ENCODE peak calls at places on chromosomes 13 and 19, in nine cellular contexts. One of them, this sample, is unnamed.

GRCh38 chr19:8209111-8209964 is at the start of gene CERS4:
- DNase-seq in AG09309: no peak
- DNase-seq in iPS DF 6.9: no peak
- DNase-seq in AG10803: no peak
- DNase-seq in spleen: peak; percentile 94
- DNase-seq in psoas muscle: peak; percentile 81
- DNase-seq in stomach: peak; percentile 81
- DNase-seq in GM23248: peak; percentile 32
- DNase-seq in WERI-Rb-1: peak; percentile 91
- DNase-seq in this sample: no peak

GRCh38 chr19:54179921-54180452 is 7.0 kb upstream of the TMC4 start:
- DNase-seq in AG09309: no peak
- DNase-seq in iPS DF 6.9: no peak
- DNase-seq in AG10803: no peak
- DNase-seq in spleen: peak; percentile 70
- DNase-seq in psoas muscle: no peak
- DNase-seq in stomach: peak; percentile 72
- DNase-seq in GM23248: peak; percentile 39
- DNase-seq in WERI-Rb-1: no peak
- DNase-seq in this sample: peak; percentile 79

GRCh38 chr13:97141564-97142005 is 80.5 kb upstream of the MBNL2 start:
- DNase-seq in AG09309: peak; percentile 38
- DNase-seq in iPS DF 6.9: peak; percentile 20
- DNase-seq in AG10803: peak; percentile 73
- DNase-seq in spleen: no peak
- DNase-seq in psoas muscle: no peak
- DNase-seq in stomach: peak; percentile 56
- DNase-seq in GM23248: peak; percentile 93
- DNase-seq in WERI-Rb-1: peak; percentile 27
- DNase-seq in this sample: peak; percentile 63

GRCh38 chr19:11942843-11943108 is 17.9 kb downstream of the ZNF700 start:
- DNase-seq in AG09309: no peak
- DNase-seq in iPS DF 6.9: no peak
- DNase-seq in AG10803: no peak
- DNase-seq in spleen: no peak
- DNase-seq in psoas muscle: no peak
- DNase-seq in stomach: no peak
- DNase-seq in GM23248: no peak
- DNase-seq in WERI-Rb-1: no peak
- DNase-seq in this sample: no peak

GRCh38 chr19:4246767-4247593 is at the start of gene YJU2:
- DNase-seq in AG09309: peak; percentile 99
- DNase-seq in iPS DF 6.9: peak; percentile 94
- DNase-seq in AG10803: peak; percentile 99
- DNase-seq in spleen: peak; percentile 98
- DNase-seq in psoas muscle: peak; percentile 99
- DNase-seq in stomach: peak; percentile 99
- DNase-seq in GM23248: peak; percentile 100
- DNase-seq in WERI-Rb-1: peak; percentile 99
- DNase-seq in this sample: peak; percentile 99

GRCh38 chr13:104006625-104007061 is 940.4 kb upstream of the SLC10A2 start:
- DNase-seq in AG09309: no peak
- DNase-seq in iPS DF 6.9: no peak
- DNase-seq in AG10803: no peak
- DNase-seq in spleen: no peak
- DNase-seq in psoas muscle: no peak
- DNase-seq in stomach: no peak
- DNase-seq in GM23248: no peak
- DNase-seq in WERI-Rb-1: peak; percentile 74
- DNase-seq in this sample: peak; percentile 49

GRCh38 chr13:99404005-99404755 is 97.0 kb upstream of the GPR183 start:
- DNase-seq in AG09309: no peak
- DNase-seq in iPS DF 6.9: no peak
- DNase-seq in AG10803: no peak
- DNase-seq in spleen: peak; percentile 11
- DNase-seq in psoas muscle: no peak
- DNase-seq in stomach: no peak
- DNase-seq in GM23248: no peak
- DNase-seq in WERI-Rb-1: no peak
- DNase-seq in this sample: no peak

GRCh38 chr19:42596391-42597071 is 1.8 kb upstream of the CEACAM8 start:
- DNase-seq in AG09309: no peak
- DNase-seq in iPS DF 6.9: peak; percentile 16
- DNase-seq in AG10803: no peak
- DNase-seq in spleen: peak; percentile 87
- DNase-seq in psoas muscle: no peak
- DNase-seq in stomach: peak; percentile 41
- DNase-seq in GM23248: peak; percentile 36
- DNase-seq in WERI-Rb-1: peak; percentile 53
- DNase-seq in this sample: no peak

GRCh38 chr19:32123355-32123940 is 222.0 kb upstream of the ZNF507 start:
- DNase-seq in AG09309: no peak
- DNase-seq in iPS DF 6.9: no peak
- DNase-seq in AG10803: no peak
- DNase-seq in spleen: no peak
- DNase-seq in psoas muscle: no peak
- DNase-seq in stomach: no peak
- DNase-seq in GM23248: no peak
- DNase-seq in WERI-Rb-1: no peak
- DNase-seq in this sample: no peak

GRCh38 chr13:30884543-30884942 is 21.5 kb upstream of the MEDAG start:
- DNase-seq in AG09309: no peak
- DNase-seq in iPS DF 6.9: no peak
- DNase-seq in AG10803: no peak
- DNase-seq in spleen: no peak
- DNase-seq in psoas muscle: no peak
- DNase-seq in stomach: no peak
- DNase-seq in GM23248: no peak
- DNase-seq in WERI-Rb-1: no peak
- DNase-seq in this sample: no peak

GRCh38 chr19:54271106-54271505 is 9.8 kb downstream of the LILRB2 start:
- DNase-seq in AG09309: no peak
- DNase-seq in iPS DF 6.9: no peak
- DNase-seq in AG10803: no peak
- DNase-seq in spleen: peak; percentile 79
- DNase-seq in psoas muscle: no peak
- DNase-seq in stomach: no peak
- DNase-seq in GM23248: no peak
- DNase-seq in WERI-Rb-1: no peak
- DNase-seq in this sample: no peak

GRCh38 chr13:93771229-93771628 is 544.6 kb downstream of the GPC6 start:
- DNase-seq in AG09309: no peak
- DNase-seq in iPS DF 6.9: no peak
- DNase-seq in AG10803: no peak
- DNase-seq in spleen: no peak
- DNase-seq in psoas muscle: no peak
- DNase-seq in stomach: no peak
- DNase-seq in GM23248: no peak
- DNase-seq in WERI-Rb-1: no peak
- DNase-seq in this sample: peak; percentile 46

GRCh38 chr13:100721885-100722512 is 47.4 kb upstream of the TMTC4 start:
- DNase-seq in AG09309: peak; percentile 4
- DNase-seq in iPS DF 6.9: peak; percentile 39
- DNase-seq in AG10803: peak; percentile 44
- DNase-seq in spleen: no peak
- DNase-seq in psoas muscle: no peak
- DNase-seq in stomach: peak; percentile 77
- DNase-seq in GM23248: peak; percentile 58
- DNase-seq in WERI-Rb-1: peak; percentile 76
- DNase-seq in this sample: peak; percentile 32

GRCh38 chr13:20231839-20232555 is at the start of gene GJB6:
- DNase-seq in AG09309: no peak
- DNase-seq in iPS DF 6.9: no peak
- DNase-seq in AG10803: no peak
- DNase-seq in spleen: no peak
- DNase-seq in psoas muscle: no peak
- DNase-seq in stomach: peak; percentile 31
- DNase-seq in GM23248: peak; percentile 16
- DNase-seq in WERI-Rb-1: no peak
- DNase-seq in this sample: no peak
- H3K4me3 ChIP-seq in AG09309: no peak within 1 kb of the TSS
- H3K4me3 ChIP-seq in iPS DF 6.9: peak within 1 kb of the TSS; percentile 26
- H3K4me3 ChIP-seq in AG10803: no peak within 1 kb of the TSS
- H3K4me3 ChIP-seq in spleen: no peak within 1 kb of the TSS
- H3K4me3 ChIP-seq in psoas muscle: peak within 1 kb of the TSS; percentile 53
- H3K4me3 ChIP-seq in stomach: peak within 1 kb of the TSS; percentile 33
- H3K4me3 ChIP-seq in GM23248: no peak within 1 kb of the TSS
- H3K4me3 ChIP-seq in WERI-Rb-1: no peak within 1 kb of the TSS
- H3K4me3 ChIP-seq in this sample: peak within 1 kb of the TSS; percentile 20

GRCh38 chr19:51508059-51508733 is 6.6 kb upstream of the SIGLEC12 start:
- DNase-seq in AG09309: no peak
- DNase-seq in iPS DF 6.9: no peak
- DNase-seq in AG10803: no peak
- DNase-seq in spleen: no peak
- DNase-seq in psoas muscle: no peak
- DNase-seq in stomach: no peak
- DNase-seq in GM23248: no peak
- DNase-seq in WERI-Rb-1: no peak
- DNase-seq in this sample: no peak
- H3K4me3 ChIP-seq in AG09309: no peak overlapping the region
- H3K4me3 ChIP-seq in iPS DF 6.9: no peak overlapping the region
- H3K4me3 ChIP-seq in AG10803: no peak overlapping the region
- H3K4me3 ChIP-seq in spleen: no peak overlapping the region
- H3K4me3 ChIP-seq in psoas muscle: no peak overlapping the region
- H3K4me3 ChIP-seq in stomach: no peak overlapping the region
- H3K4me3 ChIP-seq in GM23248: no peak overlapping the region
- H3K4me3 ChIP-seq in WERI-Rb-1: no peak overlapping the region
- H3K4me3 ChIP-seq in this sample: no peak overlapping the region

DNA sequence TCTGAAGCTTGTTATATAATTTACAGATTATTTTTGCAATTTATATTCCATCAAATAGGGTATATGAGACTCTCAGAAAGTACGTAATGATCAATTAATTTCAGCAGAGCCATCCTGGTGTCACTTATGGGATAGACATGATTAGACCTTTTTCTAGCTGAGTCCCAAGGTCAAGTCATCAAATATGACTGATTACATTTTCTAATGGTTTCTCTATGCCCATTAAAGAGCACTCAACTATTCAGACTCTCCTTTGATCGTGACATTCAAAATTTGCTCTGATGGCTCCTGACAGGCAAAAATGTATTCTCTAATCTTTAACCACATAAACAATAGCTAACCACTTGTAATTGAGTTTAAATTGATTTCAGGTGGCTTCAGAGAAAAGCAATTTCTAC is 469.2 kb downstream of the COG6 start:
- DNase-seq in AG09309: no peak
- DNase-seq in iPS DF 6.9: no peak
- DNase-seq in AG10803: no peak
- DNase-seq in spleen: no peak
- DNase-seq in psoas muscle: no peak
- DNase-seq in stomach: no peak
- DNase-seq in GM23248: no peak
- DNase-seq in WERI-Rb-1: no peak
- DNase-seq in this sample: no peak
- H3K4me3 ChIP-seq in AG09309: no peak overlapping the region
- H3K4me3 ChIP-seq in iPS DF 6.9: no peak overlapping the region
- H3K4me3 ChIP-seq in AG10803: no peak overlapping the region
- H3K4me3 ChIP-seq in spleen: no peak overlapping the region
- H3K4me3 ChIP-seq in psoas muscle: no peak overlapping the region
- H3K4me3 ChIP-seq in stomach: no peak overlapping the region
- H3K4me3 ChIP-seq in GM23248: no peak overlapping the region
- H3K4me3 ChIP-seq in WERI-Rb-1: no peak overlapping the region
- H3K4me3 ChIP-seq in this sample: no peak overlapping the region

GRCh38 chr19:43783636-43784035 is 2.9 kb upstream of the KCNN4 start:
- DNase-seq in AG09309: no peak
- DNase-seq in iPS DF 6.9: no peak
- DNase-seq in AG10803: no peak
- DNase-seq in spleen: no peak
- DNase-seq in psoas muscle: no peak
- DNase-seq in stomach: no peak
- DNase-seq in GM23248: no peak
- DNase-seq in WERI-Rb-1: no peak
- DNase-seq in this sample: no peak

GRCh38 chr19:43782689-43783231 is 2.0 kb upstream of the KCNN4 start:
- DNase-seq in AG09309: no peak
- DNase-seq in iPS DF 6.9: no peak
- DNase-seq in AG10803: no peak
- DNase-seq in spleen: peak; percentile 87
- DNase-seq in psoas muscle: no peak
- DNase-seq in stomach: peak; percentile 65
- DNase-seq in GM23248: no peak
- DNase-seq in WERI-Rb-1: no peak
- DNase-seq in this sample: no peak

GRCh38 chr19:43784981-43785808 is 4.4 kb upstream of the KCNN4 start:
- DNase-seq in AG09309: no peak
- DNase-seq in iPS DF 6.9: peak; percentile 55
- DNase-seq in AG10803: peak; percentile 67
- DNase-seq in spleen: peak; percentile 84
- DNase-seq in psoas muscle: no peak
- DNase-seq in stomach: peak; percentile 58
- DNase-seq in GM23248: peak; percentile 86
- DNase-seq in WERI-Rb-1: peak; percentile 62
- DNase-seq in this sample: no peak

GRCh38 chr19:43782311-43782660 is 1.5 kb upstream of the KCNN4 start:
- DNase-seq in AG09309: no peak
- DNase-seq in iPS DF 6.9: no peak
- DNase-seq in AG10803: no peak
- DNase-seq in spleen: no peak
- DNase-seq in psoas muscle: no peak
- DNase-seq in stomach: no peak
- DNase-seq in GM23248: no peak
- DNase-seq in WERI-Rb-1: no peak
- DNase-seq in this sample: no peak

GRCh38 chr19:43784251-43784980 is 3.6 kb upstream of the KCNN4 start:
- DNase-seq in AG09309: peak; percentile 34
- DNase-seq in iPS DF 6.9: no peak
- DNase-seq in AG10803: peak; percentile 75
- DNase-seq in spleen: no peak
- DNase-seq in psoas muscle: no peak
- DNase-seq in stomach: peak; percentile 62
- DNase-seq in GM23248: peak; percentile 92
- DNase-seq in WERI-Rb-1: peak; percentile 39
- DNase-seq in this sample: peak; percentile 56
- H3K4me3 ChIP-seq in AG09309: no peak overlapping the region
- H3K4me3 ChIP-seq in iPS DF 6.9: no peak overlapping the region
- H3K4me3 ChIP-seq in AG10803: no peak overlapping the region
- H3K4me3 ChIP-seq in spleen: no peak overlapping the region
- H3K4me3 ChIP-seq in psoas muscle: no peak overlapping the region
- H3K4me3 ChIP-seq in stomach: no peak overlapping the region
- H3K4me3 ChIP-seq in GM23248: no peak overlapping the region
- H3K4me3 ChIP-seq in WERI-Rb-1: no peak overlapping the region
- H3K4me3 ChIP-seq in this sample: no peak overlapping the region

DNA sequence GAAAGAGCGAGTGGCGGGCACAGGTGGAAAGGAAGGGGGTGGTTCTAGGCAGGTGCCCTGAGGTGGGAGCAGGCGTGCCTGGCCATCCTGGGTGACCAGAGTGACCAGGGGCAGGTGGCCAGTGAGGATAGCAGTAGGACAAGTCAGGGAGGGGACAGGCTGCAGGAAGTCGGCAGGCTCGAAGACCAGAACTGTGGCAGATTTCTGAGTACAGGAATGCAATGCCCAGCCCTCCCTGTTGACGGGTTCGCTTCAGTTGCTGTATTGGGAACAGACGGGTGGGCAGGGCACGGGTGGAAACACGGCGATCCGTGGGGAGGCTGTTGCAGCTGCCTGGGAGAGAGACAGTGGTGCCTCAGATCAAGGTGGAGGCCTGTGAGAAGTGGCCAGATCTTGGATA is 1.9 kb downstream of the ZNF628 start:
- DNase-seq in AG09309: no peak
- DNase-seq in iPS DF 6.9: no peak
- DNase-seq in AG10803: no peak
- DNase-seq in spleen: no peak
- DNase-seq in psoas muscle: no peak
- DNase-seq in stomach: no peak
- DNase-seq in GM23248: no peak
- DNase-seq in WERI-Rb-1: no peak
- DNase-seq in this sample: no peak
- H3K4me3 ChIP-seq in AG09309: no peak overlapping the region
- H3K4me3 ChIP-seq in iPS DF 6.9: no peak overlapping the region
- H3K4me3 ChIP-seq in AG10803: no peak overlapping the region
- H3K4me3 ChIP-seq in spleen: no peak overlapping the region
- H3K4me3 ChIP-seq in psoas muscle: peak overlapping the region; percentile 86
- H3K4me3 ChIP-seq in stomach: no peak overlapping the region
- H3K4me3 ChIP-seq in GM23248: no peak overlapping the region
- H3K4me3 ChIP-seq in WERI-Rb-1: no peak overlapping the region
- H3K4me3 ChIP-seq in this sample: no peak overlapping the region

This sample was measured in astrocyte of the cerebellum.